ENCODE peak calls at places on chromosomes 16 and 17, in four cellular contexts. P, J, F and Q are unnamed samples.

GRCh38 chr16:85329059-85329812 is 217.0 kb upstream of the CIBAR2 start:
- DNase-seq in P (peak; percentile 35), J (peak; percentile 56), F (no peak), Q (no peak)

GRCh38 chr17:81165246-81166032 is at the start of gene PVALEF:
- DNase-seq in P (no peak), J (no peak), F (no peak), Q (no peak)

GRCh38 chr17:16419074-16419928 is 3.9 kb downstream of the TRPV2 start:
- DNase-seq in P (peak; percentile 73), J (no peak), F (no peak), Q (no peak)

GRCh38 chr16:12214509-12214908 is 238.0 kb downstream of the SNX29 start:
- DNase-seq in P (no peak), J (no peak), F (no peak), Q (no peak)

GRCh38 chr17:44722254-44722653 is 13.8 kb downstream of the DBF4B start:
- DNase-seq in P (no peak), J (no peak), F (no peak), Q (no peak)

GRCh38 chr16:65655802-65656201 is 533.9 kb upstream of the CDH11 start:
- DNase-seq in P (no peak), J (no peak), F (no peak), Q (no peak)

GRCh38 chr16:75446416-75446815 is 13.1 kb upstream of the CFDP1 start:
- DNase-seq in P (no peak), J (no peak), F (no peak), Q (no peak)

GRCh38 chr17:80990921-80991644 is 558 bp upstream of the CHMP6 start:
- DNase-seq in P (no peak), J (no peak), F (no peak), Q (no peak)

GRCh38 chr17:79148584-79148983 is 74.0 kb downstream of the ENGASE start:
- DNase-seq in P (no peak), J (no peak), F (no peak), Q (no peak)

GRCh38 chr16:84369938-84370627 is 1.7 kb downstream of the ATP2C2 start:
- DNase-seq in P (no peak), J (no peak), F (no peak), Q (no peak)

GRCh38 chr17:38579934-38580333 is 25.8 kb downstream of the SRCIN1 start:
- DNase-seq in P (peak; percentile 53), J (peak; percentile 34), F (no peak), Q (no peak)

GRCh38 chr17:65039349-65039988 is 17.1 kb downstream of the GNA13 start:
- DNase-seq in P (no peak), J (no peak), F (no peak), Q (no peak)

GRCh38 chr16:88633684-88634140 is 4.7 kb upstream of the IL17C start:
- DNase-seq in P (no peak), J (peak; percentile 52), F (no peak), Q (no peak)

GRCh38 chr16:4385789-4386451 is 14.3 kb downstream of the VASN start:
- DNase-seq in P (no peak), J (no peak), F (no peak), Q (no peak)

GRCh38 chr17:80761421-80761871 is 216.8 kb downstream of the RPTOR start:
- DNase-seq in P (peak; percentile 52), J (no peak), F (no peak), Q (no peak)

GRCh38 chr17:47741109-47741792 is 8.2 kb downstream of the TBX21 start:
- DNase-seq in P (no peak), J (peak; percentile 23), F (no peak), Q (peak; percentile 66)

GRCh38 chr16:86783626-86784266 is 205.4 kb downstream of the FOXL1 start:
- DNase-seq in P (no peak), J (peak; percentile 24), F (no peak), Q (no peak)

GRCh38 chr17:79602621-79603020 is 8.2 kb downstream of the RBFOX3 start:
- DNase-seq in P (no peak), J (no peak), F (no peak), Q (no peak)

GRCh38 chr17:40664582-40665333 is at the start of gene KRT222:
- DNase-seq in P (no peak), J (no peak), F (no peak), Q (no peak)

GRCh38 chr17:60335289-60335688 is 56.6 kb downstream of the USP32 start:
- DNase-seq in P (no peak), J (no peak), F (no peak), Q (no peak)

GRCh38 chr17:68515238-68515637 is 3.0 kb downstream of the PRKAR1A start:
- DNase-seq in P (peak; percentile 50), J (no peak), F (no peak), Q (no peak)

GRCh38 chr17:80110447-80110812 is 9.0 kb downstream of the GAA start:
- DNase-seq in P (no peak), J (peak; percentile 14), F (no peak), Q (no peak)

GRCh38 chr16:53561101-53561888 is 58.3 kb upstream of the AKTIP start:
- DNase-seq in P (no peak), J (no peak), F (no peak), Q (no peak)

GRCh38 chr17:66655861-66656260 is 179.1 kb upstream of the CACNG5 start:
- DNase-seq in P (peak; percentile 56), J (no peak), F (no peak), Q (no peak)

GRCh38 chr17:5516060-5516792 is 29.9 kb downstream of the MIS12 start:
- DNase-seq in P (peak; percentile 84), J (no peak), F (no peak), Q (no peak)

GRCh38 chr16:86349338-86349900 is 160.9 kb upstream of the FOXF1 start:
- DNase-seq in P (no peak), J (no peak), F (no peak), Q (no peak)

GRCh38 chr17:59332890-59333377 is 1.5 kb downstream of the YPEL2 start:
- DNase-seq in P (peak; percentile 55), J (peak; percentile 33), F (peak; percentile 33), Q (no peak)

GRCh38 chr16:75064403-75065148 is 52.0 kb downstream of the LDHD start:
- DNase-seq in P (no peak), J (peak; percentile 76), F (no peak), Q (no peak)

GRCh38 chr16:4611337-4612023 is 3.2 kb downstream of the UBALD1 start:
- DNase-seq in P (peak; percentile 59), J (no peak), F (no peak), Q (no peak)

GRCh38 chr16:17801024-17801423 is 330.3 kb upstream of the XYLT1 start:
- DNase-seq in P (no peak), J (no peak), F (no peak), Q (no peak)

GRCh38 chr17:67615736-67616135 is 102.0 kb upstream of the NOL11 start:
- DNase-seq in P (no peak), J (no peak), F (no peak), Q (no peak)

GRCh38 chr17:69471406-69471805 is 56.9 kb downstream of the MAP2K6 start:
- DNase-seq in P (no peak), J (no peak), F (no peak), Q (no peak)

GRCh38 chr16:66905633-66906539 is 12.8 kb downstream of the CDH16 start:
- DNase-seq in P (no peak), J (peak; percentile 86), F (peak; percentile 79), Q (no peak)

GRCh38 chr17:49703557-49704277 is 4.0 kb downstream of the SLC35B1 start:
- DNase-seq in P (peak; percentile 71), J (no peak), F (no peak), Q (no peak)

GRCh38 chr17:49707608-49708514 is at the start of gene SLC35B1:
- DNase-seq in P (peak; percentile 99), J (peak; percentile 99), F (peak; percentile 100), Q (peak; percentile 95)

GRCh38 chr17:49705254-49705653 is 2.5 kb downstream of the SLC35B1 start:
- DNase-seq in P (no peak), J (no peak), F (no peak), Q (no peak)

GRCh38 chr17:49708515-49709161 is 874 bp upstream of the SLC35B1 start:
- DNase-seq in P (peak; percentile 28), J (no peak), F (no peak), Q (no peak)

DNA sequence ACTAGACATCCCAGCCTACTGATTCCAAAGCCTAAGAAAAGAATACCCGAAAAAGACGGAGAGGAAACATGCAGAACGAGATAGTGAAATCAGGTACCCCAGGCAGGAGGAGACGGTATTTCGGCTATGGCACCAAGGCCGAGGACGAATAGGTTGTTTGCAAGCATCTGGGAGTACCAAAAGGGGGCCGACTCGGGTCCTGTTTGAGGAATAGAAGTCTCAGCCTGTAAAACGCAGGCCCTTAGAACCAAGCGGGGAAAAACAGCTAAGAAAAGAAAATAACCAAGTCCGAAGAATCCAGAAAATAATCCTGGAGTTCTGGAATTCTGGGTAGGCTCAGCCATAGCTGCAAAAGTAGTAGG is 537 bp downstream of the SLC35B1 start:
- DNase-seq in P (peak; percentile 29), J (no peak), F (no peak), Q (no peak)
- TF ChIP-seq CTCF in P (peak; percentile 7), J (no peak), F (no peak), Q (no peak)

GRCh38 chr16:55252577-55252976 is 71.4 kb upstream of the IRX6 start:
- DNase-seq in P (no peak), J (no peak), F (no peak), Q (no peak)
- TF ChIP-seq CTCF in P (no peak), J (no peak), F (no peak), Q (no peak)

GRCh38 chr17:76471498-76472257 is 4.3 kb downstream of the AANAT start:
- DNase-seq in P (no peak), J (no peak), F (no peak), Q (no peak)

GRCh38 chr17:76472258-76472645 is 4.8 kb downstream of the AANAT start:
- DNase-seq in P (no peak), J (no peak), F (no peak), Q (no peak)

GRCh38 chr17:76474238-76474637 is 6.8 kb downstream of the AANAT start:
- DNase-seq in P (no peak), J (no peak), F (no peak), Q (no peak)

GRCh38 chr17:76473541-76473985 is 6.2 kb downstream of the AANAT start:
- DNase-seq in P (no peak), J (no peak), F (no peak), Q (no peak)

DNA sequence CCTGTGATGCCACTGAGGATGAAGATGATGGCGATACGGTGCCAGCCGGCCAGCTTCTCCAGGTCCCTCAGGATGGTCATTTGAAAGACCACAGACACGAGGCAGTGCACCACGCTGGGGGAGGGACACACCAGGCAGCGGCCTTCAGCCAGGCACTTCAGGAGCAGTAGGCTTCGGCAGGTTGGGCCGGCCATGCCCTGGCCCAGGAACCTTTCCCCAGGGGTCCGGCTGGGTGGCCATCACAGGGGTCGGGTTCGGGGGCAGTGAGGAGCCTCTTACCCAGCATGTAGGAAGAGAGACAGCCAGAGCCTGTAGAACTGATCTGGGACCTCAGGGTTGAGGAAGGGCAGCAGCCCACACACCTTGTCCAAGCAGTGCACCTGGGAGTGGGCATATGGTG is 5.3 kb downstream of the AANAT start:
- DNase-seq in P (no peak), J (no peak), F (no peak), Q (no peak)
- TF ChIP-seq CTCF in P (no peak), J (no peak), F (no peak), Q (no peak)

GRCh38 chr17:78140169-78141051 is 5.8 kb upstream of the C17orf99 start:
- DNase-seq in P (peak; percentile 72), J (peak; percentile 96), F (peak; percentile 88), Q (peak; percentile 86)

GRCh38 chr17:78134899-78135385 is 4.4 kb downstream of the TMC8 start:
- DNase-seq in P (no peak), J (no peak), F (no peak), Q (no peak)

GRCh38 chr17:78138204-78139060 is 7.8 kb upstream of the C17orf99 start:
- DNase-seq in P (no peak), J (no peak), F (no peak), Q (no peak)

GRCh38 chr17:78135858-78136500 is 5.4 kb downstream of the TMC8 start:
- DNase-seq in P (no peak), J (no peak), F (no peak), Q (no peak)

GRCh38 chr17:78137392-78138203 is 7.0 kb downstream of the TMC8 start:
- DNase-seq in P (no peak), J (no peak), F (no peak), Q (peak; percentile 45)
- TF ChIP-seq CTCF in P (peak; percentile 56), J (no peak), F (no peak), Q (peak; percentile 33)